ENCODE peak calls at places on chromosomes 1 and 21, in five cellular contexts. T, G, M, B and L are unnamed samples.

GRCh38 chr1:25906644-25907300 is 553 bp upstream of the STMN1 start:
- DNase-seq in G (no peak), B (no peak), M (no peak), T (peak; percentile 33), L (peak; percentile 18)

GRCh38 chr1:18191037-18191867 is 83.7 kb downstream of the IGSF21 start:
- DNase-seq in T (no peak), G (no peak), M (no peak), B (no peak), L (no peak)

GRCh38 chr1:154895779-154896178 is 25.7 kb upstream of the KCNN3 start:
- DNase-seq in M (no peak), T (no peak), B (no peak), G (no peak), L (no peak)

GRCh38 chr1:201143726-201144635 is 10.3 kb downstream of the TMEM9 start:
- DNase-seq in M (peak; percentile 66), G (no peak), B (no peak), T (no peak), L (no peak)

GRCh38 chr1:55428944-55429931 is 214.1 kb upstream of the USP24 start:
- DNase-seq in G (peak; percentile 100), T (no peak), M (no peak), B (peak; percentile 98), L (peak; percentile 95)

GRCh38 chr1:171754381-171754705 is 12.5 kb upstream of the VAMP4 start:
- DNase-seq in M (no peak), G (peak; percentile 86), B (peak; percentile 75), T (no peak), L (peak; percentile 74)

GRCh38 chr1:187460093-187460492 is 631.3 kb downstream of the PLA2G4A start:
- DNase-seq in T (no peak), B (no peak), M (no peak), G (no peak), L (no peak)

GRCh38 chr1:119743308-119743707 is 25.4 kb downstream of the HMGCS2 start:
- DNase-seq in M (no peak), G (no peak), T (no peak), B (no peak), L (no peak)

GRCh38 chr1:218939095-218939494 is 234.6 kb upstream of the LYPLAL1 start:
- DNase-seq in T (no peak), M (no peak), G (no peak), B (peak; percentile 46), L (no peak)

GRCh38 chr1:33548319-33548718 is 75.9 kb downstream of the ZSCAN20 start:
- DNase-seq in T (no peak), M (no peak), G (no peak), B (no peak), L (no peak)

GRCh38 chr1:65068202-65069011 is 79.6 kb upstream of the AK4 start:
- DNase-seq in G (peak; percentile 4), B (no peak), T (no peak), M (no peak), L (no peak)

GRCh38 chr1:65066766-65067490 is 81.1 kb upstream of the AK4 start:
- DNase-seq in B (no peak), M (peak; percentile 97), G (peak; percentile 58), T (peak; percentile 47), L (peak; percentile 51)

GRCh38 chr1:65069186-65069585 is 78.8 kb upstream of the AK4 start:
- DNase-seq in T (no peak), B (no peak), M (peak; percentile 83), G (no peak), L (no peak)

GRCh38 chr1:65066379-65066765 is 81.6 kb upstream of the AK4 start:
- DNase-seq in T (no peak), B (no peak), G (no peak), M (no peak), L (no peak)

DNA sequence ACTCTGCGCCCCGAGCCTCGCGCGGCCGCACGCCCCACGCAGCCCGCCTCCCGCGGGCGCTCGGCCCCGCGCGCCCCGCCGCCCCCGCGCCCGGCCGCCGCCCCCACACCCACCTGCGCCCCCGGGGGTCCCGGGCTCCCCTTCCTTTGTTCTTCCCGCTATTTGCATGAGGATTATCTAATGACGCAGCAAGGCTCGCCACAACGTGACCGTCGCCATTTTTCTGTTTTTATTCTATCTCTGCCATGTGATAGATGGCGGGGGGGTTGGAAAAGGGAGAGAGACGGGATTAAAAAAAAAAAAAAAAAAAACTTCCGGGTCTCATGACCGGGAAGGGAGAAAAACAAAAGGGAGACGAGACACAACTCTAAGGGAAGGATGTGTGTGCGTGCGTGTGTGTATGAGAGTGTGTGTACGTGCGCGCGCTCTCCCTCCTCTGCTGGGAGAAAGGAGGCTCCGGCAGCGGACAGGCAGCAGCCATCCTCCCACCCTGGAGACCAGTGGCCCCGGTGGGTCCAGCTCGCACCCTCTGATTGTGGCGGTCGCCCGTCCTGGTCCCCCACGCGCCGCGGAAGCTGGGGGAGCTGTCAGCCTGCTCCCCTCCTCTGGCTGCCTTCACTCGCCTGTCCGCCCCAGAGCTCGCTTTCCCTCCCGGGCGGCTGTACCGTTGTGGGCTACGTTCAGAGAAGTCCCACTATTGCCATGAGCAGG is 80.4 kb upstream of the AK4 start:
- DNase-seq in M (peak; percentile 92), T (peak; percentile 29), G (peak; percentile 56), B (peak; percentile 28), L (peak; percentile 56)
- TF ChIP-seq CTCF in M (no peak), T (no peak), G (no peak), B (no peak), L (no peak)

DNA sequence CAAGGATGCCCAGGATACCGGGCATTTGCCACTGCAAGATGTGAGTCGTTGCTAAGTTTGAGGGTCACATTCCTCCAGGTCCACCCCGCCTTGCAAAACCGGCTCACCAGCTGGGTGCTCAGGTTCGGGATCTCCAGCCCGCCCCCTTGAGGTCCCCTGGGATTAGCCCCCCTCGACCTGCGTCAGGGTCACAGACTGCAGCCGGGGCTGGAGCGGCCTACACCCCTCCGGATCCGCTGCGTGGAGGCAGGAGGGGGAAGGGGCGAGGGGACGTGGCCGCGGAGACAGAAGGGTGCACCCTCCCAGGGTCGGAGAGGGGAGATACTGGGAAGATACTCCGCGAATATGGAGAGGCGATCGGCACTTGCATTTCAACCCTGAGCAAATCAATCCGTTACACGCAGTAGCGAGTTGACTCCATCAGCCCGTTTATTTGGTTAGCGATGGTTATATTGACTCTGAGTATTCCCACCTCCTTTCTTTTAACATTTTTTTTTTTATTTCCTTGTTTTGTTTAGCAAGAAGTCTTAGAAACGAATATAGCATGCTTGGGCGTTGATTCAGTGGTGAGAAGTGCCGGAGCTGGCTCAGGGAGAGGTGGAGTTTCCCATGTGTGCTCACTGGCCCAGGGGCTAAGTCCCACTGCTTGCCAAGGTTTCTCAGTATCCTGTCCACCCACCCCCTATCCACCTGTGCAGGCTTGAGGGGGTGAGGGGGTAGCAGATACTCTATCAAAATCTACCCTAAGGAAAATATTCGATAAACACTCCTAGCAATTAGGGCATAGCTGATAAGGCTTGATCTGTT is 983 bp downstream of the IFNAR2 start:
- DNase-seq in T (peak; percentile 43), G (peak; percentile 75), B (peak; percentile 91), M (peak; percentile 92), L (peak; percentile 90)
- TF ChIP-seq CTCF in T (peak; percentile 42), G (peak; percentile 7), B (peak; percentile 21), M (peak; percentile 29), L (no peak)

DNA sequence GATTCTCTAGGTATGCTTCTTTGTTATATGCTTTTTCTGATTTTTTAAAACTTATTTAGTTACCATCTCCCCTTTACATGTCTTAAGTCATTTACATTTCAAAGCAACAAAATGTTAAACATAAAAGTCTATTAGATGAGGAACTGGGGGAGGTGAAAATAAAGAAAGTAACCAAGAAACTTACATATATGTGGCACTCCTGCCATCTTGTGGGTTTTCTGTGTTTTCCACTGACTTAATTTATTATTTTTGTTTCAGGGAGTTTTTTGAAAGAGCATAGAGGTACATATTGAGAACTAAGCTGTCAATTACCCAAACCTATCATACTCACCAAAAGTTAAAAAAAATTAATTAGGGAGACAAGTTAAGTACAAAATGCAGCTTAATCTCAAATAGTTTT is 1531.1 kb downstream of the MRPL39 start:
- DNase-seq in B (no peak), G (peak; percentile 52), T (no peak), M (no peak), L (no peak)
- TF ChIP-seq CTCF in B (no peak), G (peak; percentile 40), T (no peak), M (no peak), L (no peak)

DNA sequence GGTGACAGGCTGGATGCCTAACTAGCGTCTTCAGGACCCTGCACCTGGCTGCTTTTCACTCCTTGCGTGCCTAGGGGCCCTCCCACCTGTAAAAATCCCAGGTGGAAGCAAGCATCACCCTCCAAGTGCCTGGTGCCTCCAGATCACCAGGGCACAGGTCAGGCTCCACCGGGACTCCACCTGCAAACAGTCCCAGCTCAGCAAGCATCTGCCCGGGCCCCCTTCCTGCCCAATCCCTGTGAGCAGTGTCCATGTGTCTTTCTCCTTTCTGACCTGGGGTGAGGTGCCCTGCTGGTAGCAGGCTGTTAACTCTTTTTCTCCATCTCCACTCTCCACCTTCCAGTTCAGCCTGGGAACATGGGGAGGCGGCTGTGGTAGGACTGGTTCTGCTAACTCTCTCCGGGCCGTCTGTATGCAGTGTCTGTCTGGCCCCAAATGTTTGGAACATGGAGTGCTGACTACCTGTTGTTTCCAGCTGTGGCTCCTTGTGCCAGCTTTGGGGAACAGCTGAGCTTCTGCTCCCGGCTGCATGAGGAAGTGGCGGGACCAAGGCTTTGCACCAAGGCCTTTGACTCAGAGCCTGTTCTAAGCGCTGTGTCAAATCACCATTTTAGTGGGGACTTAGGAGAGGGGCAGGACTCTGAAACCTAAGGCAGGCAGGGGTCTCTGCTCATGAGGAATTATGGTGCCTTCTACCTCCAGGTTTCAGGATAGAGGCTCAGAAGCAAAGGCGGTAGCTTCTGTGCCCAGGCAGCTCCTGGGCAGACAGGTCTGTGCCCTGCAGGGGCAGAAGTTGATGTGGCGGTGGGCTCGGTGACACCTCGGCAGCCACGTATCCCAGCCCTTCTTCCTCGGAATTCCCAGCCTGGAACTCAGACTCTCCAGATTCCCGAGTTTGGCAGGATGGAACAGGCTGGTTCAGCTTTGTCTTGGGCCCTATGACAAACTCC is 5.5 kb downstream of the GPR137B start:
- DNase-seq in T (no peak), G (no peak), M (no peak), B (no peak), L (no peak)
- TF ChIP-seq CTCF in T (no peak), G (no peak), M (no peak), B (no peak), L (peak; percentile 11)

GRCh38 chr1:236129315-236129714 is 13.0 kb upstream of the GPR137B start:
- DNase-seq in B (no peak), M (no peak), G (no peak), T (no peak), L (no peak)
- TF ChIP-seq CTCF in B (no peak), M (no peak), G (no peak), T (no peak), L (no peak)

GRCh38 chr1:196425513-196425912 is 182.7 kb downstream of the KCNT2 start:
- DNase-seq in M (no peak), B (no peak), T (no peak), G (no peak), L (no peak)
- TF ChIP-seq CTCF in M (no peak), B (no peak), T (no peak), G (no peak), L (no peak)